ENCODE peak calls at places on chromosomes 5 and 9, in nine cellular contexts. C is fibroblast of lung, M is left ventricle myocardium superior, D is GM12892, Q is suprapubic skin, W is HEK293T, F is chondrocyte, Y is AG10803, X is NCI-H2081 treated with DMSO at 0.1 percent for 48 hours. L is an unnamed sample.

GRCh38 chr5:84149094-84149493 is 235.6 kb downstream of the EDIL3 start:
- DNase-seq in C (no peak), M (no peak), D (no peak), Q (no peak), W (no peak), F (no peak), Y (no peak), X (no peak), L (no peak)

GRCh38 chr5:92552206-92553160 is 1028.5 kb downstream of the NR2F1-AS1 start:
- DNase-seq in C (peak), M (no peak), D (no peak), Q (no peak), W (peak), F (no peak), Y (peak), X (no peak), L (no peak)

GRCh38 chr9:83625120-83625710 is 2.3 kb downstream of the IDNK start:
- DNase-seq in C (no peak), M (no peak), D (no peak), Q (no peak), W (no peak), F (no peak), Y (no peak), X (no peak), L (no peak)

GRCh38 chr9:73157811-73158210 is 6.1 kb downstream of the ANXA1 start:
- DNase-seq in C (peak), M (no peak), D (no peak), Q (no peak), W (no peak), F (no peak), Y (peak), X (no peak), L (no peak)

GRCh38 chr5:39080597-39081204 is 6.5 kb upstream of the RICTOR start:
- DNase-seq in C (peak), M (no peak), D (no peak), Q (no peak), W (peak), F (no peak), Y (peak), X (no peak), L (peak)

GRCh38 chr9:134220311-134220710 is 55.9 kb upstream of the RNU6ATAC start:
- DNase-seq in C (no peak), M (no peak), D (no peak), Q (no peak), W (no peak), F (peak), Y (no peak), X (no peak), L (no peak)

GRCh38 chr5:4348919-4349318 is 753.3 kb downstream of the IRX1 start:
- DNase-seq in C (no peak), M (no peak), D (no peak), Q (no peak), W (no peak), F (no peak), Y (no peak), X (no peak), L (no peak)

GRCh38 chr5:139134906-139135305 is 63.3 kb downstream of the SIL1 start:
- DNase-seq in C (no peak), M (no peak), D (no peak), Q (no peak), W (no peak), F (no peak), Y (no peak), X (no peak), L (no peak)

L was measured in memory B cell.